ENCODE peak calls at places on chromosome 1, in eight cellular contexts. A, N, E, F, S, K, T and B are unnamed samples.

GRCh38 chr1:32066489-32066873 is 6.3 kb upstream of the TMEM39B start:
- DNase-seq in A (peak; percentile 79), N (peak; percentile 23), T (no peak), E (no peak), K (no peak), F (no peak), S (no peak), B (no peak)

GRCh38 chr1:38142606-38143005 is 96.0 kb upstream of the POU3F1 start:
- DNase-seq in S (no peak), T (no peak), K (no peak), N (no peak), F (no peak), A (no peak), E (no peak), B (no peak)

GRCh38 chr1:30759718-30760281 is 2.2 kb upstream of the LAPTM5 start:
- DNase-seq in A (no peak), T (no peak), N (no peak), S (no peak), E (no peak), K (no peak), F (no peak), B (no peak)

GRCh38 chr1:155011437-155011907 is 8.9 kb downstream of the ZBTB7B start:
- DNase-seq in A (no peak), S (no peak), T (no peak), K (no peak), N (no peak), F (no peak), E (no peak), B (no peak)

GRCh38 chr1:72892461-72892860 is 610.1 kb upstream of the NEGR1 start:
- DNase-seq in F (no peak), E (no peak), S (no peak), K (no peak), N (no peak), T (no peak), A (no peak), B (no peak)

GRCh38 chr1:12132078-12132477 is 34.7 kb upstream of the TNFRSF1B start:
- DNase-seq in A (peak; percentile 57), F (no peak), E (no peak), N (no peak), T (no peak), K (no peak), S (no peak), B (no peak)

GRCh38 chr1:111516008-111516535 is 12.6 kb upstream of the ADORA3 start:
- DNase-seq in A (peak; percentile 82), K (no peak), N (no peak), S (no peak), E (no peak), T (peak; percentile 56), F (peak; percentile 17), B (no peak)

GRCh38 chr1:66182551-66183178 is 351.3 kb upstream of the SGIP1 start:
- DNase-seq in E (no peak), N (peak; percentile 94), A (peak; percentile 81), S (peak; percentile 47), F (no peak), T (no peak), K (no peak), B (no peak)

GRCh38 chr1:7561936-7562728 is 209.0 kb upstream of the VAMP3 start:
- DNase-seq in S (no peak), N (no peak), K (no peak), E (no peak), T (no peak), F (no peak), A (no peak), B (no peak)

GRCh38 chr1:37108596-37109188 is 74.4 kb upstream of the GRIK3 start:
- DNase-seq in S (no peak), T (no peak), N (no peak), F (no peak), E (no peak), A (no peak), K (no peak), B (no peak)

GRCh38 chr1:180301135-180301737 is 71.2 kb downstream of the LHX4 start:
- DNase-seq in E (no peak), S (no peak), K (no peak), N (no peak), T (no peak), A (peak; percentile 72), F (no peak), B (no peak)

GRCh38 chr1:67679691-67680090 is 5.3 kb upstream of the GADD45A start:
- DNase-seq in F (no peak), T (no peak), N (no peak), A (peak; percentile 48), E (no peak), S (no peak), K (no peak), B (no peak)

GRCh38 chr1:23118957-23119792 is 49.5 kb downstream of the LUZP1 start:
- DNase-seq in S (no peak), E (no peak), K (no peak), F (no peak), A (peak; percentile 37), N (no peak), T (no peak), B (no peak)

GRCh38 chr1:231362325-231362724 is 24.2 kb downstream of the SPRTN start:
- DNase-seq in S (no peak), F (no peak), A (no peak), N (no peak), T (no peak), K (no peak), E (no peak), B (no peak)
- TF ChIP-seq USF2 in S (no peak), F (no peak), A (no peak), N (no peak), T (no peak), K (no peak), E (no peak), B (no peak)

DNA sequence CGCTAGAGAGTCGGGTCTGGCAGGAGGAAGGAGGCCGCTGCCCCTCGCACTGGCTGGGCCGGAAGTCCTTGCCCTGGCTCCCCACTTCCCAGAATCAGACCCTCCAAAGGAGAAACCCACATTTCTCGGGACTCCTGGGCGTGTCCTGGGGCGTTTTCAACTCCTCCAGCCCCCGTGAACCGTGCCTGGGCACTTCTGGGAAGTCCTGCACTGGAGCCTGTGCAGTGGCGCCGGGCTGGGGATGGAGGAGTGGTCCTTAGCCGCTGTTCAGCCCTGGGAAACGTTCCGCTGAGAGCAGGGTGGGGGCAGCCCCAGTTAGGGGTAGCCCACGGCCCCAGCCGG is 3.0 kb downstream of the IGSF21 start:
- DNase-seq in E (no peak), N (no peak), A (no peak), F (no peak), S (no peak), K (no peak), T (no peak), B (no peak)
- TF ChIP-seq USF2 in E (no peak), N (no peak), A (no peak), F (no peak), S (no peak), K (no peak), T (no peak), B (no peak)

GRCh38 chr1:156165083-156165482 is 11.7 kb downstream of the SEMA4A start:
- DNase-seq in E (no peak), T (no peak), N (no peak), F (no peak), A (peak; percentile 48), K (no peak), S (no peak), B (no peak)

GRCh38 chr1:156164465-156164831 is 11.1 kb downstream of the SEMA4A start:
- DNase-seq in T (no peak), E (no peak), K (no peak), A (no peak), S (no peak), F (no peak), N (no peak), B (no peak)

GRCh38 chr1:156160744-156161181 is 7.4 kb downstream of the SEMA4A start:
- DNase-seq in T (peak; percentile 98), S (peak; percentile 98), N (no peak), F (no peak), A (peak; percentile 58), K (no peak), E (no peak), B (peak; percentile 87)

GRCh38 chr1:156162430-156163037 is 9.1 kb downstream of the SEMA4A start:
- DNase-seq in F (no peak), S (peak; percentile 56), T (no peak), A (no peak), E (no peak), K (no peak), N (no peak), B (no peak)

GRCh38 chr1:156163712-156164464 is 10.5 kb downstream of the SEMA4A start:
- DNase-seq in N (no peak), S (no peak), T (no peak), K (no peak), E (no peak), A (no peak), F (no peak), B (no peak)
- TF ChIP-seq USF2 in N (no peak), S (no peak), T (no peak), K (no peak), E (no peak), A (no peak), F (no peak), B (no peak)

GRCh38 chr1:223175633-223176032 is 32.6 kb upstream of the TLR5 start:
- DNase-seq in T (no peak), A (no peak), S (no peak), N (no peak), E (no peak), F (no peak), K (no peak), B (no peak)

GRCh38 chr1:223176437-223176836 is 33.4 kb upstream of the TLR5 start:
- DNase-seq in S (no peak), A (no peak), F (no peak), E (no peak), K (no peak), T (no peak), N (no peak), B (no peak)

GRCh38 chr1:223179280-223179679 is 36.2 kb upstream of the TLR5 start:
- DNase-seq in S (no peak), K (no peak), F (no peak), E (no peak), A (no peak), N (no peak), T (no peak), B (no peak)

GRCh38 chr1:223175032-223175431 is 32.0 kb upstream of the TLR5 start:
- DNase-seq in A (peak; percentile 9), T (no peak), K (no peak), E (no peak), S (no peak), N (peak; percentile 23), F (no peak), B (peak; percentile 21)

DNA sequence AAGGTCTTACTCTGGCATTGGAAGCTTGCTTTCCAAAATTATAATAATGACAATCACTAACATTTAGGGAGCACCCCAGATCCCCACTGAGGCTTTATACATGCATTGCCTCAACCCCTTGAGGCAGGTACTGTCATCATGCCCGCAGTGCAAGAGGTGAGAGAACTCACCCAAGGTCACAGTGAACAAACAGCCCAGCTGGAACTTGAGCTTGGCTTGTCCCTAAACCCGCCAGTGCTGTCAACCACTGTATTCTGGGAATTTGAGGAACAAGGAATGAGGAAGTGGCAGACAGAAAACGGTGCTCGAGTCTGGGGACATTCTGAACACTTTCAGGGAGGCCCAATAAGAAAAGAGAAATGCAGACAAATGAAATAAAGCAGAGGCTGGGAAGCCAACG is 34.6 kb upstream of the TLR5 start:
- DNase-seq in S (no peak), F (no peak), T (no peak), A (no peak), N (no peak), E (peak; percentile 56), K (no peak), B (no peak)
- TF ChIP-seq USF2 in S (no peak), F (no peak), T (no peak), A (no peak), N (no peak), E (no peak), K (no peak), B (no peak)